ENCODE peak calls at places on chromosome 18, in four cellular contexts. One of them, this sample, is unnamed.

GRCh38 chr18:59047321-59047991 is 92.2 kb upstream of the SEC11C start:
- DNase-seq in pancreas: no peak
- DNase-seq in prostate gland: no peak
- DNase-seq in left ventricle myocardium inferior: no peak
- DNase-seq in this sample: no peak

GRCh38 chr18:45009766-45010165 is 329.1 kb downstream of the SETBP1 start:
- DNase-seq in prostate gland: no peak
- DNase-seq in left ventricle myocardium inferior: no peak
- DNase-seq in pancreas: no peak
- DNase-seq in this sample: no peak

GRCh38 chr18:6876646-6877045 is 147.1 kb downstream of the ARHGAP28 start:
- DNase-seq in prostate gland: no peak
- DNase-seq in left ventricle myocardium inferior: no peak
- DNase-seq in pancreas: no peak
- DNase-seq in this sample: no peak

GRCh38 chr18:31513189-31513907 is 15.4 kb downstream of the DSG2 start:
- DNase-seq in left ventricle myocardium inferior: no peak
- DNase-seq in pancreas: no peak
- DNase-seq in prostate gland: no peak
- DNase-seq in this sample: peak; percentile 49

GRCh38 chr18:24270937-24271380 is 126.7 kb downstream of the OSBPL1A start:
- DNase-seq in pancreas: no peak
- DNase-seq in prostate gland: no peak
- DNase-seq in left ventricle myocardium inferior: no peak
- DNase-seq in this sample: no peak

GRCh38 chr18:21741511-21742322 is 1.1 kb downstream of the MIB1 start:
- DNase-seq in prostate gland: peak; percentile 16
- DNase-seq in left ventricle myocardium inferior: peak; percentile 37
- DNase-seq in pancreas: peak; percentile 39
- DNase-seq in this sample: no peak

GRCh38 chr18:1872274-1872673 is 699.0 kb downstream of the METTL4 start:
- DNase-seq in prostate gland: no peak
- DNase-seq in left ventricle myocardium inferior: no peak
- DNase-seq in pancreas: no peak
- DNase-seq in this sample: no peak

GRCh38 chr18:49055787-49056186 is 105.0 kb upstream of the SMAD7 start:
- DNase-seq in left ventricle myocardium inferior: peak; percentile 65
- DNase-seq in prostate gland: no peak
- DNase-seq in pancreas: peak; percentile 30
- DNase-seq in this sample: no peak

GRCh38 chr18:49050462-49050861 is 99.7 kb upstream of the SMAD7 start:
- DNase-seq in pancreas: no peak
- DNase-seq in prostate gland: no peak
- DNase-seq in left ventricle myocardium inferior: no peak
- DNase-seq in this sample: no peak

GRCh38 chr18:55444496-55444895 is 143.5 kb downstream of the TCF4 start:
- DNase-seq in pancreas: no peak
- DNase-seq in left ventricle myocardium inferior: no peak
- DNase-seq in prostate gland: no peak
- DNase-seq in this sample: no peak

GRCh38 chr18:77992057-77992456 is 742.4 kb downstream of the GALR1 start:
- DNase-seq in left ventricle myocardium inferior: no peak
- DNase-seq in pancreas: no peak
- DNase-seq in prostate gland: no peak
- DNase-seq in this sample: no peak

GRCh38 chr18:24234330-24234729 is 95.5 kb downstream of the CABYR start:
- DNase-seq in pancreas: no peak
- DNase-seq in prostate gland: no peak
- DNase-seq in left ventricle myocardium inferior: peak; percentile 50
- DNase-seq in this sample: no peak

GRCh38 chr18:24726727-24727539 is 266.5 kb downstream of the HRH4 start:
- DNase-seq in left ventricle myocardium inferior: peak; percentile 42
- DNase-seq in pancreas: peak; percentile 33
- DNase-seq in prostate gland: peak; percentile 51
- DNase-seq in this sample: peak; percentile 56

GRCh38 chr18:42782929-42783328 is 332.6 kb downstream of the RIT2 start:
- DNase-seq in pancreas: no peak
- DNase-seq in left ventricle myocardium inferior: no peak
- DNase-seq in prostate gland: no peak
- DNase-seq in this sample: no peak

GRCh38 chr18:48308027-48308635 is 101.1 kb downstream of the ZBTB7C start:
- DNase-seq in prostate gland: peak; percentile 62
- DNase-seq in left ventricle myocardium inferior: no peak
- DNase-seq in pancreas: peak; percentile 26
- DNase-seq in this sample: no peak

GRCh38 chr18:37274309-37274987 is 291.1 kb downstream of the CELF4 start:
- DNase-seq in left ventricle myocardium inferior: no peak
- DNase-seq in pancreas: no peak
- DNase-seq in prostate gland: no peak
- DNase-seq in this sample: no peak

GRCh38 chr18:34947711-34948125 is 93.5 kb upstream of the MAPRE2 start:
- DNase-seq in prostate gland: no peak
- DNase-seq in left ventricle myocardium inferior: no peak
- DNase-seq in pancreas: no peak
- DNase-seq in this sample: no peak

GRCh38 chr18:23131693-23132319 is 3.5 kb upstream of the CABLES1 start:
- DNase-seq in prostate gland: peak; percentile 77
- DNase-seq in left ventricle myocardium inferior: no peak
- DNase-seq in pancreas: peak; percentile 62
- DNase-seq in this sample: peak; percentile 66

GRCh38 chr18:62938006-62938405 is 222.7 kb downstream of the PHLPP1 start:
- DNase-seq in left ventricle myocardium inferior: no peak
- DNase-seq in prostate gland: no peak
- DNase-seq in pancreas: no peak
- DNase-seq in this sample: no peak

GRCh38 chr18:5455644-5456043 is 88.2 kb downstream of the EPB41L3 start:
- DNase-seq in prostate gland: no peak
- DNase-seq in pancreas: no peak
- DNase-seq in left ventricle myocardium inferior: no peak
- DNase-seq in this sample: no peak

GRCh38 chr18:57029761-57030160 is 117.1 kb upstream of the BOD1L2 start:
- DNase-seq in left ventricle myocardium inferior: no peak
- DNase-seq in pancreas: no peak
- DNase-seq in prostate gland: no peak
- DNase-seq in this sample: peak; percentile 1

GRCh38 chr18:47184419-47185050 is 8.4 kb upstream of the IER3IP1 start:
- DNase-seq in prostate gland: no peak
- DNase-seq in pancreas: peak; percentile 42
- DNase-seq in left ventricle myocardium inferior: no peak
- DNase-seq in this sample: no peak

GRCh38 chr18:6561029-6561861 is 146.5 kb upstream of the L3MBTL4 start:
- DNase-seq in left ventricle myocardium inferior: peak; percentile 57
- DNase-seq in prostate gland: no peak
- DNase-seq in pancreas: peak; percentile 70
- DNase-seq in this sample: peak; percentile 91

GRCh38 chr18:58862851-58863538 is 1.7 kb upstream of the ZNF532 start:
- DNase-seq in left ventricle myocardium inferior: peak; percentile 41
- DNase-seq in pancreas: no peak
- DNase-seq in prostate gland: no peak
- DNase-seq in this sample: no peak

GRCh38 chr18:53991805-53992204 is 232.7 kb downstream of the MBD2 start:
- DNase-seq in prostate gland: no peak
- DNase-seq in left ventricle myocardium inferior: no peak
- DNase-seq in pancreas: no peak
- DNase-seq in this sample: no peak

GRCh38 chr18:424071-424868 is 76.2 kb downstream of the COLEC12 start:
- DNase-seq in pancreas: no peak
- DNase-seq in left ventricle myocardium inferior: no peak
- DNase-seq in prostate gland: no peak
- DNase-seq in this sample: no peak

GRCh38 chr18:5582849-5583667 is 39.3 kb upstream of the EPB41L3 start:
- DNase-seq in pancreas: peak; percentile 25
- DNase-seq in left ventricle myocardium inferior: no peak
- DNase-seq in prostate gland: no peak
- DNase-seq in this sample: no peak

GRCh38 chr18:11150271-11150615 is 874 bp upstream of the PIEZO2 start:
- DNase-seq in left ventricle myocardium inferior: no peak
- DNase-seq in prostate gland: no peak
- DNase-seq in pancreas: no peak
- DNase-seq in this sample: no peak

GRCh38 chr18:22542400-22542835 is 124.7 kb upstream of the CTAGE1 start:
- DNase-seq in pancreas: no peak
- DNase-seq in prostate gland: no peak
- DNase-seq in left ventricle myocardium inferior: peak; percentile 25
- DNase-seq in this sample: no peak

GRCh38 chr18:39326772-39327171 is 1761.2 kb upstream of the CELF4 start:
- DNase-seq in left ventricle myocardium inferior: no peak
- DNase-seq in prostate gland: no peak
- DNase-seq in pancreas: no peak
- DNase-seq in this sample: no peak

GRCh38 chr18:40012931-40013609 is 1942.0 kb upstream of the PIK3C3 start:
- DNase-seq in prostate gland: no peak
- DNase-seq in left ventricle myocardium inferior: no peak
- DNase-seq in pancreas: no peak
- DNase-seq in this sample: no peak

GRCh38 chr18:7177131-7177744 is 53.7 kb upstream of the LRRC30 start:
- DNase-seq in left ventricle myocardium inferior: no peak
- DNase-seq in prostate gland: peak; percentile 47
- DNase-seq in pancreas: peak; percentile 23
- DNase-seq in this sample: peak; percentile 77

GRCh38 chr18:6543330-6543908 is 128.7 kb upstream of the L3MBTL4 start:
- DNase-seq in prostate gland: no peak
- DNase-seq in pancreas: no peak
- DNase-seq in left ventricle myocardium inferior: no peak
- DNase-seq in this sample: no peak

GRCh38 chr18:61639886-61640285 is 252.9 kb downstream of the RNF152 start:
- DNase-seq in pancreas: no peak
- DNase-seq in left ventricle myocardium inferior: no peak
- DNase-seq in prostate gland: no peak
- DNase-seq in this sample: no peak

GRCh38 chr18:23189099-23189498 is 53.8 kb downstream of the CABLES1 start:
- DNase-seq in left ventricle myocardium inferior: no peak
- DNase-seq in pancreas: no peak
- DNase-seq in prostate gland: no peak
- DNase-seq in this sample: no peak

GRCh38 chr18:9827211-9827855 is 58.4 kb upstream of the TXNDC2 start:
- DNase-seq in pancreas: no peak
- DNase-seq in prostate gland: peak; percentile 2
- DNase-seq in left ventricle myocardium inferior: no peak
- DNase-seq in this sample: no peak

GRCh38 chr18:9824862-9825479 is 60.8 kb upstream of the TXNDC2 start:
- DNase-seq in pancreas: no peak
- DNase-seq in left ventricle myocardium inferior: no peak
- DNase-seq in prostate gland: no peak
- DNase-seq in this sample: peak; percentile 12

GRCh38 chr18:9827856-9828793 is 57.6 kb upstream of the TXNDC2 start:
- DNase-seq in left ventricle myocardium inferior: peak; percentile 28
- DNase-seq in prostate gland: no peak
- DNase-seq in pancreas: peak; percentile 49
- DNase-seq in this sample: no peak

GRCh38 chr18:9825571-9826073 is 60.2 kb upstream of the TXNDC2 start:
- DNase-seq in left ventricle myocardium inferior: no peak
- DNase-seq in pancreas: peak; percentile 43
- DNase-seq in prostate gland: peak; percentile 71
- DNase-seq in this sample: peak; percentile 87

GRCh38 chr18:9826666-9827065 is 59.1 kb upstream of the TXNDC2 start:
- DNase-seq in prostate gland: no peak
- DNase-seq in pancreas: no peak
- DNase-seq in left ventricle myocardium inferior: no peak
- DNase-seq in this sample: no peak
- H3K4me1 ChIP-seq in prostate gland: no peaks in the 10 kb centered on the region
- H3K4me1 ChIP-seq in pancreas: peaks cover 15% of the 10 kb centered on the region
- H3K4me1 ChIP-seq in left ventricle myocardium inferior: peaks cover 34% of the 10 kb centered on the region
- H3K4me1 ChIP-seq in this sample: peaks cover 28% of the 10 kb centered on the region

DNA sequence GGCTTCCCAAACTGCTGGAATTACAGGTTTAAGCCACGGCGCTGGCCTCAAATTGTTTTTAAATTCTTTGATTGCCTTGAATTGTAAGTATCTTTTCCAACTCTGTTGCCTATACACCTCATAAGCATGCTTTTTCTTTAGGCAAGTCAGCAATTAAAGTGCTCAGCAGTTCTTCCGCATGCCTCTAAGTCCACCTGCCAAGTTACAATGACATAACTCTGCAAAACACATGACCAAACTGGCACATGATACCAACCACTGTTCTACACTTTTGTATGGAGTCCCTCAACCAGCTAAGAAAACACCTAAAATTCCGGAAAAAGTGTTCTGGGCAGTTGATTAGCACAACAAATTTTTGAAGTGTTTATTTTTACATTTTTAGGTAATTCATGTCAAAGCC is 5.1 kb downstream of the TXNL4A start:
- DNase-seq in pancreas: no peak
- DNase-seq in prostate gland: no peak
- DNase-seq in left ventricle myocardium inferior: no peak
- DNase-seq in this sample: no peak
- H3K4me3 ChIP-seq in pancreas: no peak overlapping the region
- H3K4me3 ChIP-seq in prostate gland: no peak overlapping the region
- H3K4me3 ChIP-seq in left ventricle myocardium inferior: no peak overlapping the region
- H3K4me3 ChIP-seq in this sample: no peak overlapping the region

GRCh38 chr18:12416108-12416729 is 8.5 kb downstream of the PRELID3A start:
- DNase-seq in prostate gland: no peak
- DNase-seq in pancreas: no peak
- DNase-seq in left ventricle myocardium inferior: no peak
- DNase-seq in this sample: no peak
- H3K27me3 ChIP-seq in prostate gland: no peaks in the 10 kb centered on the region
- H3K27me3 ChIP-seq in pancreas: no peaks in the 10 kb centered on the region
- H3K27me3 ChIP-seq in left ventricle myocardium inferior: no peaks in the 10 kb centered on the region
- H3K27me3 ChIP-seq in this sample: no peaks in the 10 kb centered on the region

GRCh38 chr18:9608298-9608697 is 6.1 kb downstream of the PPP4R1 start:
- DNase-seq in prostate gland: no peak
- DNase-seq in left ventricle myocardium inferior: no peak
- DNase-seq in pancreas: no peak
- DNase-seq in this sample: no peak

GRCh38 chr18:9608728-9609127 is 5.6 kb downstream of the PPP4R1 start:
- DNase-seq in prostate gland: no peak
- DNase-seq in left ventricle myocardium inferior: no peak
- DNase-seq in pancreas: no peak
- DNase-seq in this sample: no peak

GRCh38 chr18:9604348-9604747 is 10.0 kb downstream of the PPP4R1 start:
- DNase-seq in left ventricle myocardium inferior: no peak
- DNase-seq in prostate gland: no peak
- DNase-seq in pancreas: no peak
- DNase-seq in this sample: no peak

GRCh38 chr18:9609190-9609589 is 5.2 kb downstream of the PPP4R1 start:
- DNase-seq in prostate gland: no peak
- DNase-seq in pancreas: no peak
- DNase-seq in left ventricle myocardium inferior: no peak
- DNase-seq in this sample: no peak

DNA sequence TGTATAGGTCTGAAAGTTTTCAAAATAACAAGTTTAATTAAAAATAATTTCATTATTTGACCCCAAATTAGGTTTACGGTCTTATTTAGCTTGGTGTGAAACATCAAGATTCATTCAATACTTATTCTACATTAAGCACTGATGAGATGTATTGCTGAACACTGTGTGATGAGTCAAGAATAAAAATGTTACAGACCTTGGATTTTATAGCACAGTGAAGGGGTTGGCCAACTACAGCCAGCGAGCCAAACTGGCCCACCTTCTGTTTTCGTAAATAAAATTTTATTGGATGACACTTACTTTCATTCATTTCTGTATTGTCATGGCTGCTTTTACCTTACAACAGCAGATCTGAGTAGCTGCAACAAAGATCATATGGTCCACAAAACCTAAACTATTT is 8.3 kb downstream of the PPP4R1 start:
- DNase-seq in left ventricle myocardium inferior: no peak
- DNase-seq in prostate gland: no peak
- DNase-seq in pancreas: no peak
- DNase-seq in this sample: no peak
- H3K4me1 ChIP-seq in left ventricle myocardium inferior: peaks cover 55% of the 10 kb centered on the region
- H3K4me1 ChIP-seq in prostate gland: no peaks in the 10 kb centered on the region
- H3K4me1 ChIP-seq in pancreas: peaks cover 16% of the 10 kb centered on the region
- H3K4me1 ChIP-seq in this sample: peaks cover 30% of the 10 kb centered on the region

This sample was measured in Caco-2.